ENCODE peak calls at places on chromosomes 1 and 21, in nine cellular contexts. H is activated naive CD4-positive, alpha-beta T cell treated with anti-CD3 and anti-CD28 coated beads for 36 hours; J is lung microvascular endothelial cell; F is AG08396; U is HAP-1; E is stimulated activated naive CD4-positive, alpha-beta T cell; Q is NCI-H1092; I is NCI-H510A treated with DMSO at 0.1 percent for 48 hours; S is mammary epithelial cell. Y is an unnamed sample.

GRCh38 chr1:8984990-8985389 is 39.3 kb downstream of the CA6 start:
- DNase-seq in H (no peak), J (no peak), F (no peak), U (no peak), E (no peak), Q (no peak), I (no peak), S (no peak), Y (no peak)

GRCh38 chr1:111747947-111748346 is 7.8 kb upstream of the DDX20 start:
- DNase-seq in H (no peak), J (no peak), F (no peak), U (no peak), E (no peak), Q (no peak), I (no peak), S (no peak), Y (no peak)

GRCh38 chr1:182614796-182615451 is 10.7 kb upstream of the RGS16 start:
- DNase-seq in H (peak), J (peak), F (peak), U (peak), E (peak), Q (peak), I (peak), S (peak), Y (peak)

GRCh38 chr21:23463365-23463764 is 2143.9 kb downstream of the MRPL39 start:
- DNase-seq in H (no peak), J (no peak), F (no peak), U (no peak), E (no peak), Q (no peak), I (no peak), S (no peak), Y (no peak)

GRCh38 chr21:31265293-31265692 is 78.8 kb downstream of the TIAM1 start:
- DNase-seq in H (peak), J (peak), F (no peak), U (no peak), E (no peak), Q (no peak), I (no peak), S (no peak), Y (no peak)

GRCh38 chr1:30183895-30184294 is 539.5 kb downstream of the MATN1 start:
- DNase-seq in H (no peak), J (no peak), F (no peak), U (no peak), E (no peak), Q (no peak), I (no peak), S (no peak), Y (no peak)

GRCh38 chr1:184970691-184971161 is 3.6 kb downstream of the NIBAN1 start:
- DNase-seq in H (peak), J (no peak), F (no peak), U (no peak), E (no peak), Q (no peak), I (no peak), S (peak), Y (no peak)

GRCh38 chr1:29784276-29785136 is 548.2 kb downstream of the PTPRU start:
- DNase-seq in H (no peak), J (no peak), F (no peak), U (no peak), E (no peak), Q (no peak), I (no peak), S (no peak), Y (no peak)

GRCh38 chr1:37474697-37475379 is 458 bp downstream of the ZC3H12A start:
- DNase-seq in H (no peak), J (peak), F (peak), U (no peak), E (no peak), Q (no peak), I (no peak), S (no peak), Y (no peak)

GRCh38 chr1:222240536-222241181 is 307.2 kb downstream of the HHIPL2 start:
- DNase-seq in H (no peak), J (no peak), F (peak), U (no peak), E (no peak), Q (no peak), I (peak), S (peak), Y (no peak)

GRCh38 chr1:92989253-92989652 is 28.0 kb upstream of the DIPK1A start:
- DNase-seq in H (no peak), J (no peak), F (no peak), U (no peak), E (no peak), Q (no peak), I (no peak), S (peak), Y (no peak)

Y was measured in BE2C.